ENCODE peak calls at places on chromosomes 16 and 17, in five cellular contexts. A is RPMI7951, G is tibial nerve, B is GM04504, F is right lobe of liver. N is an unnamed sample.

GRCh38 chr16:16121185-16121727 is 102.0 kb downstream of the ABCC6 start:
- DNase-seq in G (no peak), B (no peak), A (no peak), F (no peak), N (no peak)

GRCh38 chr16:47461598-47462266 is 601 bp downstream of the PHKB start:
- DNase-seq in B (peak), G (no peak), A (peak), F (no peak), N (peak)

GRCh38 chr17:47895254-47895855 is 681 bp upstream of the SP2 start:
- DNase-seq in F (no peak), A (peak), G (no peak), B (no peak), N (peak)

GRCh38 chr17:63772801-63773271 is 561 bp downstream of the CCDC47 start:
- DNase-seq in A (peak), B (no peak), F (no peak), G (no peak), N (peak)

GRCh38 chr16:56623637-56624036 is 1.9 kb upstream of the MT1E start:
- DNase-seq in F (no peak), A (no peak), G (no peak), B (no peak), N (no peak)

GRCh38 chr16:31477220-31478216 is 5.4 kb upstream of the SLC5A2 start:
- DNase-seq in A (no peak), F (peak), G (no peak), B (no peak), N (no peak)

GRCh38 chr17:66487121-66487520 is 184.7 kb downstream of the PRKCA start:
- DNase-seq in A (no peak), B (no peak), G (no peak), F (no peak), N (no peak)

GRCh38 chr16:17056666-17057065 is 414.1 kb downstream of the XYLT1 start:
- DNase-seq in B (no peak), G (no peak), A (no peak), F (no peak), N (no peak)

N was measured in myocyte.